ENCODE peak calls at places on chromosomes 3 and 15, in five cellular contexts. U is transverse colon, R is spleen, Q is esophagus squamous epithelium, S is adrenal gland. N is an unnamed sample. For H3K36me3, the result is how much of the 10 kb centered on the place peaks cover.

GRCh38 chr15:71934446-71934845 is 124.1 kb downstream of the NR2E3 start:
- DNase-seq in U (no peak), R (no peak), Q (no peak), S (no peak), N (no peak)

GRCh38 chr3:50226888-50227389 is 9.1 kb upstream of the GNAI2 start:
- DNase-seq in U (peak), R (no peak), Q (no peak), S (peak), N (peak)

GRCh38 chr3:16181361-16181760 is 6.9 kb downstream of the GALNT15 start:
- DNase-seq in U (peak), R (no peak), Q (no peak), S (peak), N (peak)

GRCh38 chr3:134186391-134186790 is 64.3 kb downstream of the RYK start:
- DNase-seq in U (no peak), R (no peak), Q (no peak), S (no peak), N (no peak)

GRCh38 chr3:27708246-27708645 is 13.9 kb downstream of the EOMES start:
- DNase-seq in U (no peak), R (no peak), Q (no peak), S (no peak), N (no peak)

GRCh38 chr3:159148466-159148865 is 346.6 kb downstream of the MFSD1 start:
- DNase-seq in U (no peak), R (no peak), Q (no peak), S (no peak), N (no peak)

GRCh38 chr15:53525894-53526293 is 233.6 kb downstream of the WDR72 start:
- DNase-seq in U (no peak), R (no peak), Q (no peak), S (no peak), N (no peak)

GRCh38 chr15:27399236-27399635 is 428.3 kb downstream of the GABRG3 start:
- DNase-seq in U (no peak), R (no peak), Q (no peak), S (no peak), N (no peak)

GRCh38 chr15:75454471-75455418 is 3.3 kb upstream of the SIN3A start:
- DNase-seq in U (peak), R (peak), Q (peak), S (no peak), N (peak)

GRCh38 chr3:185308126-185308754 is 54.4 kb upstream of the EHHADH start:
- DNase-seq in U (peak), R (no peak), Q (no peak), S (peak), N (peak)

GRCh38 chr3:145953316-145953715 is 207.7 kb downstream of the PLOD2 start:
- DNase-seq in U (no peak), R (no peak), Q (no peak), S (no peak), N (no peak)

GRCh38 chr3:14403636-14404395 is 1.4 kb downstream of the SLC6A6 start:
- DNase-seq in U (peak), R (no peak), Q (no peak), S (peak), N (peak)

GRCh38 chr3:189630667-189631372 is 369 bp upstream of the TP63 start:
- DNase-seq in U (no peak), R (no peak), Q (no peak), S (no peak), N (no peak)
- H3K4me3 ChIP-seq in U (no peak), R (no peak), Q (peak), S (no peak), N (no peak)

DNA sequence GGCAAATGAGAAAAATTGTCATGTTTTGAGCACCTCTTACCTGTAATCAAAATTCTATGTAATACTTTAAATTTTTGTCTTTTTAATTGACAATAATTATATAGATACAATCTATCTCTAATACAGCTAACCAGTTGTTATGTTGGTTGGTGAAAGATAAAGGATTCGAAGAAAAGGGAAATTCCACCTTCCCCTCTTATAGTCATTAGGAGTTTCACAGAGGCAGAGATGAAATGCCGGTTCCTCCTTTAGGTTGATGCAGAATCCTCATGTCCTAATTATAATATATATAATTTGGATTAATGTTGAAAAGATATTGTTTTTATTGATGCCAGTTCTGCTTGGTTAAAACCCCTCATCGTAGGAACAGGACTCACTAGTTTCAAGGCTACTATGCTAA is 67.1 kb downstream of the LRCH3 start:
- DNase-seq in U (no peak), R (no peak), Q (no peak), S (no peak), N (no peak)
- TF ChIP-seq POLR2A in U (no peak), R (no peak), Q (no peak), S (no peak), N (no peak)

GRCh38 chr3:100361897-100362296 is 27.3 kb downstream of the NIT2 start:
- DNase-seq in U (no peak), R (no peak), Q (no peak), S (no peak), N (no peak)
- H3K36me3 ChIP-seq in U (under half), R (under half), Q (under half), S (under half), N (under half)

DNA sequence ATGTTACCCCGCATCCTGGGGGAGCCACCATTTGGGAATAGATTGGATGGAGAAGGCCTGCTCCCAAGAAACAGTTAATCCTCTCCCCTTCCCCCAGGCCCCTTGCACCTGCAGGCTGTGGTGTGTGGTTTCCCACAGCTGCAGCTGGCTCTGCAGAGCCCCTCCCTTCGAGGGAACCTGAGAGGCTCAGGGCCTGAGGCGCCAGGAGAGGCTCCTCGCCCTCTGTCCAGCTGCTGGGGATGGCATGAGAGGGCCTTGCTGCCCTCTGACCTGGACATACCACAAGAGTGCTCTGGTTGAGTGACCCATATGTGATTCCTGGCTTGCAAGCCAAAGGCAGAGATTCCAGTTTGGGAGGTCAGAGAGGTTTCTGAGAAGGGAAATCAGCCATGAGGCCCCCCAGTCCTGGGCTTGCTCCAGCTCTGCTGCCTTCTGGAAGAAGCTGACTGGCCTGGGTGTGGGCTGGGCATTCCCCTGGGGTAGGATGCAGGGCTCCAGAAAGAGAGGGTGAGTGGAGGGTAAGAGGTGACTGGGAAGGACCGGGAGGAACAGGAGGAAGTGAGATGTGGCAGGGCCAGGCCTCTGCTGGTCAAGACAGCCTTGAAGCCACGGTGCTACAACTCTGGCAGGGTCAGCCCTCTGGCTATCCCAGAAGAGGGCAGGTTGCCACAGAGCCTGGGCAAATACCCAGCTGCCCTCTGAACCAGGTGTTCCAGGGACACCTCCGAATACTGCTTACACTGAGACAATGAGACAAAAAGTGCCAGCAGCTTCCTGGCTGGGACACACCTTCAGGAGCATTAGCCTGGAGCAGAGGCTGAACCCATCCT is 16.0 kb upstream of the SRP14 start:
- DNase-seq in U (peak), R (peak), Q (no peak), S (peak), N (no peak)
- H3K4me3 ChIP-seq in U (no peak), R (no peak), Q (no peak), S (no peak), N (no peak)